ENCODE peak calls at places on chromosomes 2 and 18, in four cellular contexts. One of them, this sample, is unnamed.

GRCh38 chr2:43010428-43011141 is 215.8 kb downstream of the ZFP36L2 start:
- DNase-seq in adrenal gland: no peak
- DNase-seq in tibial nerve: no peak
- DNase-seq in spleen: no peak
- DNase-seq in this sample: no peak

GRCh38 chr2:240248981-240249422 is 108.5 kb upstream of the OTOS start:
- DNase-seq in adrenal gland: no peak
- DNase-seq in tibial nerve: no peak
- DNase-seq in spleen: peak; percentile 55
- DNase-seq in this sample: peak; percentile 43

GRCh38 chr2:54770676-54771075 is 47.2 kb downstream of the EML6 start:
- DNase-seq in adrenal gland: no peak
- DNase-seq in tibial nerve: no peak
- DNase-seq in spleen: no peak
- DNase-seq in this sample: no peak

GRCh38 chr2:231241755-231242507 is 43.5 kb downstream of the ARMC9 start:
- DNase-seq in adrenal gland: peak; percentile 86
- DNase-seq in tibial nerve: peak; percentile 64
- DNase-seq in spleen: no peak
- DNase-seq in this sample: peak; percentile 62

GRCh38 chr2:186466743-186467142 is 19.3 kb upstream of the ZC3H15 start:
- DNase-seq in adrenal gland: no peak
- DNase-seq in tibial nerve: no peak
- DNase-seq in spleen: no peak
- DNase-seq in this sample: no peak

GRCh38 chr18:63297678-63298392 is 21.7 kb downstream of the BCL2 start:
- DNase-seq in adrenal gland: peak; percentile 22
- DNase-seq in tibial nerve: no peak
- DNase-seq in spleen: no peak
- DNase-seq in this sample: no peak

GRCh38 chr2:226981731-226982373 is 146.0 kb downstream of the RHBDD1 start:
- DNase-seq in adrenal gland: no peak
- DNase-seq in tibial nerve: no peak
- DNase-seq in spleen: no peak
- DNase-seq in this sample: no peak

GRCh38 chr2:96699621-96700020 is 40.2 kb downstream of the LMAN2L start:
- DNase-seq in adrenal gland: no peak
- DNase-seq in tibial nerve: no peak
- DNase-seq in spleen: no peak
- DNase-seq in this sample: no peak

GRCh38 chr2:145751634-145752033 is 1231.7 kb upstream of the ZEB2 start:
- DNase-seq in adrenal gland: no peak
- DNase-seq in tibial nerve: peak; percentile 40
- DNase-seq in spleen: no peak
- DNase-seq in this sample: no peak

GRCh38 chr2:203330434-203330833 is 2.2 kb downstream of the ABI2 start:
- DNase-seq in adrenal gland: no peak
- DNase-seq in tibial nerve: no peak
- DNase-seq in spleen: no peak
- DNase-seq in this sample: no peak

GRCh38 chr2:236631361-236632291 is 62.0 kb downstream of the ACKR3 start:
- DNase-seq in adrenal gland: no peak
- DNase-seq in tibial nerve: no peak
- DNase-seq in spleen: peak; percentile 45
- DNase-seq in this sample: no peak

GRCh38 chr18:809985-810642 is 1.9 kb downstream of the YES1 start:
- DNase-seq in adrenal gland: no peak
- DNase-seq in tibial nerve: no peak
- DNase-seq in spleen: no peak
- DNase-seq in this sample: no peak

GRCh38 chr2:162492225-162492624 is 148.3 kb downstream of the GCA start:
- DNase-seq in adrenal gland: no peak
- DNase-seq in tibial nerve: no peak
- DNase-seq in spleen: no peak
- DNase-seq in this sample: no peak

GRCh38 chr2:162487816-162488215 is 143.9 kb downstream of the GCA start:
- DNase-seq in adrenal gland: no peak
- DNase-seq in tibial nerve: no peak
- DNase-seq in spleen: no peak
- DNase-seq in this sample: no peak

GRCh38 chr2:162490052-162490717 is 146.3 kb downstream of the GCA start:
- DNase-seq in adrenal gland: no peak
- DNase-seq in tibial nerve: no peak
- DNase-seq in spleen: no peak
- DNase-seq in this sample: no peak

GRCh38 chr2:162490795-162491470 is 147.0 kb downstream of the GCA start:
- DNase-seq in adrenal gland: no peak
- DNase-seq in tibial nerve: no peak
- DNase-seq in spleen: no peak
- DNase-seq in this sample: no peak
- H3K4me3 ChIP-seq in adrenal gland: no peak overlapping the region
- H3K4me3 ChIP-seq in tibial nerve: no peak overlapping the region
- H3K4me3 ChIP-seq in spleen: no peak overlapping the region
- H3K4me3 ChIP-seq in this sample: no peak overlapping the region

GRCh38 chr18:48490641-48491040 is 48.2 kb upstream of the CTIF start:
- DNase-seq in adrenal gland: no peak
- DNase-seq in tibial nerve: no peak
- DNase-seq in spleen: no peak
- DNase-seq in this sample: no peak

GRCh38 chr18:48493856-48494255 is 45.0 kb upstream of the CTIF start:
- DNase-seq in adrenal gland: no peak
- DNase-seq in tibial nerve: no peak
- DNase-seq in spleen: no peak
- DNase-seq in this sample: no peak

GRCh38 chr18:48488388-48488850 is 50.4 kb upstream of the CTIF start:
- DNase-seq in adrenal gland: peak; percentile 93
- DNase-seq in tibial nerve: peak; percentile 57
- DNase-seq in spleen: no peak
- DNase-seq in this sample: peak; percentile 75

GRCh38 chr18:48497863-48498262 is 41.0 kb upstream of the CTIF start:
- DNase-seq in adrenal gland: no peak
- DNase-seq in tibial nerve: no peak
- DNase-seq in spleen: no peak
- DNase-seq in this sample: no peak

DNA sequence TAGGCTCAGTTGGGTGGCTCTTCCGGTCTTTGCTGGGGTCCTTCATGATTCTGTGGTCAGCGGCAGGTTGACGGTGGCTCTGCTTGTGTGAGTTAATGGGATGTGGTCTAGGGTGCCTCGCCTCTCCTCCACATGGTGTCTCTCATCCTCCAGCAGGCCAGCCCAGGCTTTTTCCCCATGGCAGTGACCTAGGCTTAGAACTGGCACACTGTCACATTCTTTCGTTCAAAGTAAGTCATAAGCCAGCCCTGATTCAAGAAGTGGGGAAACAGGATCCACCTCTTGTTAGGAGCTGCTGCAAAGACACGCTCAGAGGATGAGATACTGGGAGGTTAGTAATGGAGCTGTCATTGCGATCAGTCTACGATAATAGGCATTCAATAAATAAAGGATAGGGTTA is 46.0 kb upstream of the CTIF start:
- DNase-seq in adrenal gland: no peak
- DNase-seq in tibial nerve: no peak
- DNase-seq in spleen: no peak
- DNase-seq in this sample: no peak
- TF ChIP-seq CTCF in adrenal gland: no peak
- TF ChIP-seq CTCF in tibial nerve: no peak
- TF ChIP-seq CTCF in spleen: no peak
- TF ChIP-seq CTCF in this sample: no peak

GRCh38 chr18:79928563-79928960 is 22.9 kb downstream of the SLC66A2 start:
- DNase-seq in adrenal gland: peak; percentile 2
- DNase-seq in tibial nerve: no peak
- DNase-seq in spleen: peak; percentile 44
- DNase-seq in this sample: peak; percentile 12
- H3K27me3 ChIP-seq in adrenal gland: no peaks in the 10 kb centered on the region
- H3K27me3 ChIP-seq in tibial nerve: no peaks in the 10 kb centered on the region
- H3K27me3 ChIP-seq in spleen: no peaks in the 10 kb centered on the region
- H3K27me3 ChIP-seq in this sample: no peaks in the 10 kb centered on the region

GRCh38 chr18:79634186-79634585 is 45.4 kb upstream of the CTDP1 start:
- DNase-seq in adrenal gland: no peak
- DNase-seq in tibial nerve: no peak
- DNase-seq in spleen: no peak
- DNase-seq in this sample: no peak

GRCh38 chr18:79632765-79633164 is 46.8 kb upstream of the CTDP1 start:
- DNase-seq in adrenal gland: no peak
- DNase-seq in tibial nerve: no peak
- DNase-seq in spleen: peak; percentile 59
- DNase-seq in this sample: no peak

GRCh38 chr18:79631761-79632446 is 47.7 kb upstream of the CTDP1 start:
- DNase-seq in adrenal gland: no peak
- DNase-seq in tibial nerve: no peak
- DNase-seq in spleen: peak; percentile 72
- DNase-seq in this sample: no peak

GRCh38 chr18:79635127-79635726 is 44.4 kb upstream of the CTDP1 start:
- DNase-seq in adrenal gland: no peak
- DNase-seq in tibial nerve: no peak
- DNase-seq in spleen: peak; percentile 49
- DNase-seq in this sample: no peak

DNA sequence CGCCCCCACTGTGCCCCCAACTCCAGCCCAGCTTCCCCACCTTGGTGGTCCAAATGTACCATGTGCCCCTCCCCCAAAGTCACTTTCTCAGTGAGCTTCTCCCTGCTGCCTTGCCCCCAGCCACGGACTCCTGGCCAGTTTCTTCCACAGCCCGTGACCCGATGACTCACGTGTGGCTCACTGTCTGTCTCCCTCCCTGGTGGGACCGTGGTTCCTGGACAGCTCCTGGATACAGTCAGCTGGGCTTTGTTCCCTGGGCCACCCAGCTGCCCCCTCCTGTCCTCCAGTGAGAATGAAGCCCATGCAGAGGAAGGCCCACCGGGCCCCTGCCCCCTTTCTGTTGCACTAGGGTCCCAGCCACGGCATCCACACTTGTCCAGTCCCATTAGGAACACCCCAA is 45.0 kb upstream of the CTDP1 start:
- DNase-seq in adrenal gland: no peak
- DNase-seq in tibial nerve: no peak
- DNase-seq in spleen: peak; percentile 64
- DNase-seq in this sample: no peak
- H3K4me3 ChIP-seq in adrenal gland: no peak overlapping the region
- H3K4me3 ChIP-seq in tibial nerve: no peak overlapping the region
- H3K4me3 ChIP-seq in spleen: no peak overlapping the region
- H3K4me3 ChIP-seq in this sample: no peak overlapping the region

DNA sequence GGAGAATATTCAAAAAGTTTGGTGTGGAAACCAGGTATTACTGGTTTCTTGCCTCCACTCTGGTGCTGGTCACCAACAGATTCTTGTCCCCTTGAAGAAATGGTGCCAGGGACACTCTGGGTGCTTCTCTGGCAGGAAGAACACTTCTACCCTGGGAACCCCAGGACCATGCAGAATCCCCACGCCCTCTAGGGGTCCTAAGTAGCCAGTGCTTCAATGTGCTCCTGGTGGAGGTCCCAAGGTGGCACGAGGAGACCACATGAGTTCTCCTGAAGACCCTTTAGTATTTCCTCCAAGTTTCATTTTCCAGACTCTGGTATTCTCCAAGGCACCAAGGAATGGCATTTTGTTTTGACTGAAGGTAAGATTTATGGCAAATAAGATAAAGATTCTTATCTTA is 380.6 kb downstream of the TSN start:
- DNase-seq in adrenal gland: no peak
- DNase-seq in tibial nerve: no peak
- DNase-seq in spleen: no peak
- DNase-seq in this sample: no peak
- TF ChIP-seq CTCF in adrenal gland: no peak
- TF ChIP-seq CTCF in tibial nerve: no peak
- TF ChIP-seq CTCF in spleen: no peak
- TF ChIP-seq CTCF in this sample: peak; percentile 51

GRCh38 chr2:95344208-95344570 is 47.0 kb downstream of the KCNIP3 start:
- DNase-seq in adrenal gland: no peak
- DNase-seq in tibial nerve: no peak
- DNase-seq in spleen: peak; percentile 67
- DNase-seq in this sample: no peak
- H3K27me3 ChIP-seq in adrenal gland: no peaks in the 10 kb centered on the region
- H3K27me3 ChIP-seq in tibial nerve: no peaks in the 10 kb centered on the region
- H3K27me3 ChIP-seq in spleen: peaks cover 89% of the 10 kb centered on the region
- H3K27me3 ChIP-seq in this sample: peaks cover 46% of the 10 kb centered on the region

DNA sequence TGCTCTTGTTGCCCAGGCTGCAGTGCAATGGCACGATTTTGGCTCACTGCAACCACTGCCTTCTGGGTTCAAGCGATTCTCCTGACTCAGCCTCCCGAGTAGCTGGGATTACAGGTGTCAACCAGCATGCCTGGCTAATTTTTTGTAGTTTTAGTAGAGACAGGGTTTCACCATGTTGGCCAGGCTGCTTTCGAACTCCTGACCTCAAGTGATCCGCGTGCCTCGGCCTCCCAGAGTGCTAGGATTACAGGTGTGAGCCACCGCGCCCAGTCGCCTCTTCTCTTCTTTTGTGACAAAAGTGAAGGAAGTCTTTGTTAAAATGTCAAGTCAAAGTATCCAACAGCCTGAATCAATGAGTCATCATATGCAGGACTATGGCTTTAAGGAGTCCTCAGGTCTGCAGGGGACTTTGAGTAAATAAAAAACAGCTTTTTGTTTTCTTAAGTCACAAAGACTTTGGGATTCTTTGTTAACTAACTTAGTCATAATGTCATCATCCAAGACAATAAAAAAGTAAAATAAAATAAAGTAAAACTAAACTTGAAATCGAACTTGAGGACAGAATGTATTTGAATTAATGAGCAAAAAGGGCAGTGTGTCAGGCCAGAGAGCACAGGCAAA is 1153.2 kb downstream of the SUCLG1 start:
- DNase-seq in adrenal gland: no peak
- DNase-seq in tibial nerve: no peak
- DNase-seq in spleen: no peak
- DNase-seq in this sample: no peak
- H3K4me3 ChIP-seq in adrenal gland: no peak overlapping the region
- H3K4me3 ChIP-seq in tibial nerve: no peak overlapping the region
- H3K4me3 ChIP-seq in spleen: no peak overlapping the region
- H3K4me3 ChIP-seq in this sample: no peak overlapping the region

GRCh38 chr18:48182779-48183178 is 226.4 kb downstream of the ZBTB7C start:
- DNase-seq in adrenal gland: no peak
- DNase-seq in tibial nerve: no peak
- DNase-seq in spleen: no peak
- DNase-seq in this sample: no peak
- TF ChIP-seq CTCF in adrenal gland: no peak
- TF ChIP-seq CTCF in tibial nerve: no peak
- TF ChIP-seq CTCF in spleen: no peak
- TF ChIP-seq CTCF in this sample: no peak